ENCODE peak calls at places on chromosomes 12 and 14, in four cellular contexts. U is GM12878, N is HepG2, E is SK-N-SH. S is an unnamed sample.

GRCh38 chr14:77340389-77340788 is 19.6 kb downstream of the GSTZ1 start:
- DNase-seq in U (no peak), N (no peak), E (no peak), S (no peak)

GRCh38 chr12:91954761-91955160 is 190.9 kb downstream of the BTG1 start:
- DNase-seq in U (no peak), N (no peak), E (no peak), S (no peak)

GRCh38 chr14:50775357-50775756 is 55.6 kb downstream of the NIN start:
- DNase-seq in U (no peak), N (no peak), E (no peak), S (no peak)

GRCh38 chr14:58755026-58755929 is 117.5 kb downstream of the DACT1 start:
- DNase-seq in U (no peak), N (no peak), E (no peak), S (no peak)

GRCh38 chr14:85443001-85443400 is 86.9 kb upstream of the FLRT2 start:
- DNase-seq in U (no peak), N (no peak), E (no peak), S (no peak)

GRCh38 chr12:110741371-110741770 is 1.3 kb downstream of the PPP1CC start:
- DNase-seq in U (no peak), N (no peak), E (no peak), S (no peak)

GRCh38 chr14:71333705-71334104 is 426.4 kb downstream of the PCNX1 start:
- DNase-seq in U (no peak), N (no peak), E (no peak), S (no peak)

GRCh38 chr12:97277030-97277429 is 185.6 kb upstream of the RMST start:
- DNase-seq in U (no peak), N (no peak), E (no peak), S (no peak)

GRCh38 chr12:123608192-123608591 is 6.3 kb downstream of the DDX55 start:
- DNase-seq in U (no peak), N (no peak), E (no peak), S (no peak)

GRCh38 chr12:88194868-88195267 is 52.8 kb downstream of the TMTC3 start:
- DNase-seq in U (no peak), N (no peak), E (no peak), S (no peak)

GRCh38 chr12:98355322-98355721 is 160.1 kb upstream of the TMPO start:
- DNase-seq in U (no peak), N (no peak), E (no peak), S (no peak)

GRCh38 chr14:102848830-102849521 is 71.7 kb downstream of the TRAF3 start:
- DNase-seq in U (no peak), N (no peak), E (peak), S (no peak)

GRCh38 chr12:52519826-52520662 is at the start of gene KRT5:
- DNase-seq in U (no peak), N (no peak), E (no peak), S (no peak)

GRCh38 chr12:123109319-123109772 is 41.5 kb downstream of the PITPNM2 start:
- DNase-seq in U (no peak), N (no peak), E (no peak), S (no peak)

GRCh38 chr12:66297923-66298322 is 4.4 kb upstream of the HELB start:
- DNase-seq in U (no peak), N (no peak), E (no peak), S (no peak)

GRCh38 chr14:50920482-50921225 is 23.6 kb downstream of the PYGL start:
- DNase-seq in U (no peak), N (peak), E (no peak), S (no peak)

GRCh38 chr14:36583242-36584166 is 1.1 kb upstream of the NKX2-8 start:
- DNase-seq in U (no peak), N (no peak), E (peak), S (no peak)

DNA sequence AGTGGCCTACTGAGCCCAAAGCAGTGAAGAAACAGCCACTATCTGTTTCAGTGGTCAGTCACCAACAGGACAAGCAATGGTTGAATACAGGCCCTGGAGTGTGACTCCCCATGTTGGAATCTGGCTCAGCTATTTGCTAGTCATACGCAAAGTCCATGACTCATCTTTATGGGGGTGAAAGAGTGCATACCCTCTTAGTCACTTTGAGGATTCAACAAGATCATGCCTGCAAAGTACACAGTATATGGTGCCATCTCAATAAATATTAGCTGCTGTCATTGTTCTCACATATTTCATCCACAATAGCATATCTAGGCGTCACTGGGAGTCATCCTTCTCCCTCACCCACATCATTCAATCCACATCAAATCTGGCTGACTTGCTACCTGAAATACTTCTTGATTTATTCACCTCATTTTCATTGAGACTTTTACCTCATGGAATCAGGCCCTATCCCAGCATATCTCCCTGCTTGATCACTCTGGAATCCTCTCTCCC is 26.4 kb upstream of the STAB2 start:
- DNase-seq in U (no peak), N (peak), E (no peak), S (no peak)
- TF ChIP-seq NFIC in U (no peak), N (no peak), E (peak), S (no peak)

DNA sequence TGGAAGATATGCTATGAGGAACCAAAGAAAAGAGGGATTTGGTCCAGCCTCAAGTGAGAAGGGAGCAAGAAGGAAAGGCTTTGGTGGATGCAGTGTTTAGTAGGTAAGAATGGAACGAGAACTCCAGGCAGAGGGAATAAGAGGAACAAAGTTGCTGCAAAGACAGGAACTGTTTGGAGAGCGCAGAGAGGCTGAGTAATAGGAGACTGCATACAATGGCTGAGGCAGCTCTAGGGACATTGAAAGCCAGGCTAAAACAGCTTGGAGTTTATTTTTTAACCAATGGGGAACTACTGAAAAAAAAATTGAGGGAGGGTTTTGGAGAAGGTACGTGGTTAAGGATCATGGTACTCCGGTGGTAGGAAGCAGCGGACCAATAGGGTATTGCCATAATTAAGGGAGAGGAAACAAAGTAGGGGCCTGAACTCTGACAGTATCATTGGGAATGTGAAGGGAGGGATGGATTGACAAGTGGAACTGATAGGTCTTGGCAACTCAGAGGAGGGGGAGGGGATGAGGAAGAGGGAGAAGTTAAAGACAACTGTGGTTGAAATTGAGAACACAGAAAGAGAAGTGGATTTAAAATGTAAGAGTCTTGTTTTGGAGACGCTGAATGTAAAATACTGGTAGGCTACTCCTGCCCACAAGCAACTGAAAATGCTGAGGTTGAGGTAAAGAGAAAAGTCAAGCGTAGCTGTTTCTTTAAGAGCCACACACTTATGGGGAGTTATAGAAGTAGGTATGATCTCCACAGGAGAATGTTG is 4.8 kb downstream of the ASCL4 start:
- DNase-seq in U (peak), N (no peak), E (no peak), S (no peak)
- H3K4me3 ChIP-seq in U (no peak), N (no peak), E (no peak), S (no peak)

GRCh38 chr12:81221681-81222080 is 143.8 kb downstream of the ACSS3 start:
- DNase-seq in U (no peak), N (no peak), E (no peak), S (no peak)

GRCh38 chr12:81211306-81211705 is 133.4 kb downstream of the ACSS3 start:
- DNase-seq in U (no peak), N (no peak), E (no peak), S (no peak)

GRCh38 chr12:81212996-81213696 is 135.3 kb downstream of the ACSS3 start:
- DNase-seq in U (no peak), N (no peak), E (no peak), S (no peak)

DNA sequence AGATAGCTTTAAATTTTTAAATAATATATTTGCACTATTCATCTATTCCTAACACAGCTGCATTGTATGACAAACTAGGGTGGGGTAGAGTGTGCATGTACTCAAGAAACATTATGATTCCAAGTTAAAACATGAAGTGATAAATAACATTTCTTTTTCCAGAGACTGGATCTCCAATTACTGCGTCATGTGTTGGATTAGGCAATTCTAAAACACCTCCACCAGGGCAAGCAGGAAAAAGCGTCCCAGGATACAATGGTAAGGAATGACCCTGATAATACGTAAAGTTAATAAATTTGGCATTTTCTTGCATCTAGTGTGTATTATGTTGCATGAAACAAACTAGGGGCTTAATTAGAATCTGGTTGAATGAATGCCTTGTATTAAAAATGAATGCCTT is 138.9 kb downstream of the ACSS3 start:
- DNase-seq in U (no peak), N (no peak), E (no peak), S (no peak)
- TF ChIP-seq NFIC in U (no peak), N (no peak), E (no peak), S (no peak)

GRCh38 chr14:65156568-65157366 is 54.5 kb upstream of the MAX start:
- DNase-seq in U (peak), N (no peak), E (no peak), S (no peak)
- H3K4me3 ChIP-seq in U (peak), N (no peak), E (no peak), S (no peak)

DNA sequence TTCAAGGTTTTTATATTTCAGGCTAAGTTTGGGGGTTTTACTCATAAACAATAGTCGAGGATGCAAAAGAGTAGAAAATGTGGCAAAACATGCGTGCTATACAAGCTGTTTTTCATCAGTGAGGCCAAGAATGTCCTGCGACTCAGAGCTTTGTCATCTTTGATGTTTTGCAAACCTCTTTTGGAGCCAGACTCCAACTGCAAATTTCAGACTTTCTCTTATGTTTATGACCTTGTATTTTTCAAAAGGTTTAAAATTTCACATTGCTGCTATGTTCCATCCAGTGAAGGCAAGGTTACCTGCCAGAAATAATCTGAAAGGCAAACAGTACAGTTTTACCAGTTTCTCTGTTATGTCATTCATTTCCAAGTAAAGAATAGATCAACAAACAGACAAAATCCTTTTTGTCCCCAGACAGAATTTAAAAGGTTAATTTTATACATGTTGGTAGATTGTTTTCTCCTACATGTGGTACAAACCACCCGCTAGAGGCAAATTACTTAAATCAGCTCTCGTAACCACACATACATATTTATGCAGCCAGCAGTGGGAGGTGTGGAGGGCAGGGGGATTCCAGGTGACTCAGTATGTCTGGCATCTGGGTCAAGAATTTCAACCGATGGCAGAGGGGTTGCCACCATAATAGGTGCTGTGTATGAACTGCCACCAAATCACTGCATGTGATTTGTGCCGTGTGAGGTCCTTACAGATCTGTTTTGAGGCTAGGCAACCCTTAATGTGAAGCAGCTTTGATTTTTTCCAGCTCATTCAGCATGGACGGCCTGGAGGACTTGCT is 119.8 kb upstream of the CPM start:
- DNase-seq in U (peak), N (peak), E (no peak), S (no peak)
- TF ChIP-seq NFIC in U (no peak), N (peak), E (peak), S (no peak)

GRCh38 chr12:27252934-27253333 is 8.8 kb downstream of the STK38L start:
- DNase-seq in U (no peak), N (no peak), E (no peak), S (no peak)
- H3K4me3 ChIP-seq in U (no peak), N (no peak), E (no peak), S (no peak)

GRCh38 chr14:22491683-22492483 is 97.1 kb downstream of the DAD1 start:
- DNase-seq in U (no peak), N (no peak), E (no peak), S (no peak)
- TF ChIP-seq NFIC in U (no peak), N (no peak), E (no peak), S (no peak)

GRCh38 chr14:20781805-20782204 is 737 bp downstream of the RNASE6 start:
- DNase-seq in U (no peak), N (no peak), E (no peak), S (no peak)
- H3K4me3 ChIP-seq in U (peak), N (no peak), E (no peak), S (no peak)

GRCh38 chr12:131290255-131290959 is 336.7 kb downstream of the ADGRD1 start:
- DNase-seq in U (no peak), N (no peak), E (no peak), S (no peak)
- TF ChIP-seq NFIC in U (no peak), N (no peak), E (no peak), S (no peak)

GRCh38 chr12:4962539-4963486 is 53.1 kb downstream of the KCNA1 start:
- DNase-seq in U (no peak), N (no peak), E (no peak), S (no peak)
- H3K4me3 ChIP-seq in U (no peak), N (no peak), E (no peak), S (no peak)

S was measured in K562.